ENCODE peak calls at places on chromosomes 2 and 18, in seven cellular contexts. G is stomach, Z is ovary, I is K562, K is A549, P is upper lobe of left lung, C is GM12878. Q is an unnamed sample.

GRCh38 chr2:1884933-1885580 is 140.7 kb upstream of the PXDN start:
- DNase-seq in G (no peak), Z (no peak), I (no peak), K (no peak), P (no peak), C (no peak), Q (no peak)

GRCh38 chr2:226074391-226074790 is 674.9 kb downstream of the NYAP2 start:
- DNase-seq in G (no peak), Z (no peak), I (no peak), K (no peak), P (no peak), C (no peak), Q (no peak)

GRCh38 chr2:239257511-239257937 is 143.3 kb downstream of the HDAC4 start:
- DNase-seq in G (no peak), Z (no peak), I (peak), K (no peak), P (no peak), C (no peak), Q (no peak)

GRCh38 chr2:61750624-61751023 is 103.2 kb downstream of the FAM161A start:
- DNase-seq in G (no peak), Z (no peak), I (no peak), K (no peak), P (no peak), C (no peak), Q (no peak)

GRCh38 chr18:10252494-10252893 is 201.9 kb upstream of the APCDD1 start:
- DNase-seq in G (no peak), Z (no peak), I (no peak), K (no peak), P (no peak), C (no peak), Q (no peak)

GRCh38 chr2:177265834-177266817 is 1.6 kb upstream of the NFE2L2 start:
- DNase-seq in G (no peak), Z (no peak), I (peak), K (no peak), P (no peak), C (no peak), Q (no peak)

GRCh38 chr2:171702781-171703556 is 15.7 kb downstream of the DYNC1I2 start:
- DNase-seq in G (no peak), Z (no peak), I (no peak), K (no peak), P (no peak), C (no peak), Q (no peak)

GRCh38 chr2:32688511-32688910 is 60.7 kb downstream of the TTC27 start:
- DNase-seq in G (no peak), Z (no peak), I (no peak), K (no peak), P (no peak), C (no peak), Q (no peak)

GRCh38 chr2:26245231-26245732 is 543 bp downstream of the HADHB start:
- DNase-seq in G (peak), Z (no peak), I (peak), K (peak), P (peak), C (peak), Q (no peak)

GRCh38 chr2:144515694-144516416 is 4.1 kb downstream of the ZEB2 start:
- DNase-seq in G (no peak), Z (peak), I (peak), K (no peak), P (peak), C (no peak), Q (no peak)

GRCh38 chr2:150832686-150833085 is 345.2 kb upstream of the RND3 start:
- DNase-seq in G (no peak), Z (no peak), I (no peak), K (no peak), P (no peak), C (no peak), Q (no peak)

GRCh38 chr2:29632018-29632417 is 289.4 kb downstream of the ALK start:
- DNase-seq in G (no peak), Z (no peak), I (no peak), K (no peak), P (no peak), C (no peak), Q (no peak)

GRCh38 chr2:160388464-160389263 is 104.9 kb downstream of the RBMS1 start:
- DNase-seq in G (peak), Z (no peak), I (no peak), K (no peak), P (peak), C (no peak), Q (no peak)

GRCh38 chr2:208358758-208359631 is 47.6 kb upstream of the PTH2R start:
- DNase-seq in G (no peak), Z (no peak), I (no peak), K (no peak), P (no peak), C (no peak), Q (no peak)

GRCh38 chr2:205086689-205087088 is 541.4 kb downstream of the PARD3B start:
- DNase-seq in G (no peak), Z (no peak), I (no peak), K (no peak), P (no peak), C (no peak), Q (no peak)

GRCh38 chr18:58315739-58316215 is 271.8 kb downstream of the NEDD4L start:
- DNase-seq in G (no peak), Z (no peak), I (no peak), K (no peak), P (peak), C (no peak), Q (no peak)

DNA sequence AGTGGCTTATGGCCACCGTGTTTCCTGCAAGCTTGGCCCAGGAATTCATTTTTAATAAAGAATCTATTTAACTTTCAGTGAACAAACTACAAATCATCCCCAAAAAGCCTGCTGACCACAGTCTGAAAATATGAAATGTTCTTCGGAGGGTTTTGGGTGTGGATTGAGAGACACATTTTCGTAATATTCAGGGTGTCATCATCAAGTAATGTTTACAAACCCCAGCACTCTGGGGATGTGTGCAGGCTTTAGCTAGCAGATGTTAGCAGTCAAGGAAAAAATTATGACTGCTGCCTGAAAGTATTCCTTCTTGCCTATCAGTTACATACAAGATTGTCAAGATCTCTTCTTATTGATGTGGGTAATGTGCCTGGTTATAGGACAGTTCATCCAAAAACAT is 143.9 kb upstream of the FN1 start:
- DNase-seq in G (no peak), Z (no peak), I (no peak), K (no peak), P (no peak), C (no peak), Q (no peak)
- TF ChIP-seq EP300 in G (no peak), Z (no peak), I (no peak), K (peak), P (no peak), C (no peak), Q (no peak)

DNA sequence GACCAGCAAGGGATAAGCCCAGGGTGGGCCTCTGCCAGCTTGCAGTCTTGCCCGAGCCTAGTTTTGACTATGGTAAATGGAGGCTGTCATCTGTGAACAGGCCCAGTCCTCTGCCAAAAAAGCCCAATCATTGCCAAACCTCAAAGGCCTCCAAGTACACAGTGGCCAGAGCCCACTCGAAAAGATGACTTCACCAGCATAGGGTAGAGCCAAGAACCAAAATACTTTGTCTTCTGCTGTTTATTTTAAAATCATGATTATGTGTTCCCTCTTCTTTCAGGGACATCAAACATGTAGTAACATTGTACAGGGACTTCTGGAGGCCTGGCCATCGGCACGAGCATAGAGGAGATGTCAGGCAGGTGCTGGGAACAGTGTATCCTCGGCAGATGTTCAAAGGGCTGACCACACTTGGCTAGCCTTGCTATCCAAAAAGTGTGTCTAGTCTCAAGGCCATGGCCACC is 65.9 kb downstream of the TTC32 start:
- DNase-seq in G (no peak), Z (no peak), I (no peak), K (no peak), P (no peak), C (no peak), Q (peak)
- TF ChIP-seq EP300 in G (no peak), Z (no peak), I (no peak), K (no peak), P (no peak), C (no peak), Q (peak)

DNA sequence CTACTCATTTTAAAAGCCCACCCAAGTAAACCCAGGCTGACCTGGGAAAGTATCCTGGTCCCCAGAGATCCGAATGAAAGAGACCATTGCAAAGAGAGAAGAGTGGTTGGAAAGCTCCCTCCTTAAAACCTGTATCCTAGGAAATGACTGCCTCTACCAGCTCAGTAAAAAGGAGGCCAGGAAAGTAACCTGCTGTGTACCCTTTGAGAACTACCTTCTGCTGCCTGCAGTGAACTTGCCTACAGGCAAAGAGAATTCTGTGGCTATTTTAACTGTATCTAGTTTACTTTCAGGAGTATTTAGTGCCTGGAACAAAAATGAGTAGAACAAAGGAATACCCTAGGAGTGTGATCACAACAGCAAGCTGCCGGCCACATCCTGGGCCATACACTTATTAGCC is 641.7 kb upstream of the NRXN1 start:
- DNase-seq in G (no peak), Z (no peak), I (no peak), K (no peak), P (no peak), C (no peak), Q (no peak)
- TF ChIP-seq EP300 in G (no peak), Z (no peak), I (no peak), K (no peak), P (no peak), C (no peak), Q (no peak)

GRCh38 chr2:188114014-188114413 is 177.7 kb upstream of the GULP1 start:
- DNase-seq in G (no peak), Z (no peak), I (no peak), K (no peak), P (no peak), C (no peak), Q (no peak)
- TF ChIP-seq EP300 in G (no peak), Z (no peak), I (no peak), K (no peak), P (no peak), C (no peak), Q (no peak)

DNA sequence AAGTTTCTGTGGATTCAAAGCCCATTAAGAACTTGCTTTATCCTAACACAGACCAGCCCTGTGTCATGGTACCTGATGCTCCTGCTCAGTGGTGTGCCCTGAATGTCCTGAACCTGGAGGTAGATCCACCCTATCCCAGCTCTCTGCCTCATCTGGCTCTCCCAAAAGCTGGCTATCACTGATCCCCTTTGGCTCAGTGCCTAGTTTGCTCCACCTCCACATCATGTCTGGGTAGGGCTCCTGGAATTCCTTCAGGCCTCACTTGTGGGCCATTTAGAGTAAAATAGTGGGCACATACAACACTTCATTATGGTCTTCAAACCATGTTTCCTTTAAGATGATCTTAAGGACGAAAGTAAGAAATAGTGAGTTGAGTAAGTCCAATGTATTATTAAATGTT is 4.8 kb upstream of the ABCB11 start:
- DNase-seq in G (no peak), Z (no peak), I (no peak), K (no peak), P (no peak), C (no peak), Q (no peak)
- TF ChIP-seq EP300 in G (no peak), Z (no peak), I (no peak), K (no peak), P (no peak), C (no peak), Q (no peak)

DNA sequence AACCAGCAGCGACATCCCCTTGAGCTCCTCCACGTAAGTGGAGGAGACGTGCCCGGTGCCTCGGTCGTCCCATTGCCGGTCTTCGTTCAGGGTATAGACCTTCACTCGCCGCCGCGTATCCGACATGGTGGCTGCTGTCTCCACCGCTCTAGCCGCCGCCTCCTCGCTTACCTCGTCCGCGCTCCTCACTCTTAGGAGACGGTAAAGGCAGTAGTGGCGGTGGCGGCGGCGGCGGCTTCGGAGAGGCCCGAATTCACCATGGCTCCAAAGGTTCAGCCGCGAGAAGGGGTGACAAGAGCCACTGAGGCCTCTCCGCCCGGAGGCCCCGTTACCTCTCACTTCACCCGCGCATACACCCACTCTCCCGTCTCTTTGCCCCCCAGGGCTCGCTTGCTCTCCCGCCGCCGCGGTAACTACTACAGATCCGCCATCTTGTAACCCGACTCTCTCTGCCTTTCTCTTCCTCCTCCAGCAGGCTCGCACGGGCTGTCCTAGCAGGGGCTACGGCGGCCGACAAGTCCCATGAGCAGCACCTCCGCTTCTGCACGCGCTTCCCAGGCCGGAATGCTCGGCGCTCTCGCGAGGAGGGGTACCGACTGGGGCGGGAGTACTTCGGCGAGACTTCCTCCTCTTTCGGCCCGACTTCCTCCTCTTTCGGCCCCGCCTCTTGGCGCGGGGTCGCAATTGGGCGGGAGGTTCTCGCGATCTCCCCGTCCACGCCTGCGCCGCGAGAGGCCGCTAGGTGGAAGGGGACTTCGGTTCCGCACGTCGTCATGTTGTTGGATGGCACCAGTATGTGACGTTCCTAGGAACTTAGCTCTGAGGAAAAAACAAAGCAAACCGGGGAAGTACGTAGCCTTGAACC is at the start of gene PPP4R3B:
- DNase-seq in G (peak), Z (peak), I (peak), K (peak), P (peak), C (peak), Q (peak)
- TF ChIP-seq EP300 in G (no peak), Z (no peak), I (no peak), K (no peak), P (no peak), C (no peak), Q (no peak)

GRCh38 chr2:200065477-200065876 is 110.1 kb downstream of the MAIP1 start:
- DNase-seq in G (no peak), Z (no peak), I (no peak), K (no peak), P (no peak), C (no peak), Q (no peak)
- TF ChIP-seq EP300 in G (no peak), Z (no peak), I (no peak), K (no peak), P (no peak), C (no peak), Q (no peak)